ENCODE peak calls at places on chromosomes 2 and 18, in six cellular contexts. One of them, this sample, is unnamed.
A peak's percentile ranks its signal among the peaks of the same experiment; 100 is the strongest.

GRCh38 chr2:163687213-163687612 is 48.6 kb downstream of the FIGN start:
- DNase-seq in AML-193: no peak
- DNase-seq in kidney glomerular epithelial cell: no peak
- DNase-seq in ureter: no peak
- DNase-seq in NCI-H774: no peak
- DNase-seq in stimulated activated CD4-positive, alpha-beta T cell treated with anti-CD3 and anti-CD28 coated beads, Interleukin-2, amount 100 ng/mL, for 4 hours: no peak
- DNase-seq in this sample: no peak

GRCh38 chr2:59726226-59726800 is 827.1 kb downstream of the BCL11A start:
- DNase-seq in AML-193: no peak
- DNase-seq in kidney glomerular epithelial cell: no peak
- DNase-seq in ureter: no peak
- DNase-seq in NCI-H774: no peak
- DNase-seq in stimulated activated CD4-positive, alpha-beta T cell treated with anti-CD3 and anti-CD28 coated beads, Interleukin-2, amount 100 ng/mL, for 4 hours: no peak
- DNase-seq in this sample: no peak

GRCh38 chr2:81304154-81304830 is 999.7 kb upstream of the LRRTM1 start:
- DNase-seq in AML-193: no peak
- DNase-seq in kidney glomerular epithelial cell: peak; percentile 37
- DNase-seq in ureter: no peak
- DNase-seq in NCI-H774: no peak
- DNase-seq in stimulated activated CD4-positive, alpha-beta T cell treated with anti-CD3 and anti-CD28 coated beads, Interleukin-2, amount 100 ng/mL, for 4 hours: no peak
- DNase-seq in this sample: no peak

GRCh38 chr2:172556284-172557033 is 569 bp downstream of the PDK1 start:
- DNase-seq in AML-193: peak; percentile 69
- DNase-seq in kidney glomerular epithelial cell: peak; percentile 22
- DNase-seq in ureter: peak; percentile 59
- DNase-seq in NCI-H774: peak; percentile 37
- DNase-seq in stimulated activated CD4-positive, alpha-beta T cell treated with anti-CD3 and anti-CD28 coated beads, Interleukin-2, amount 100 ng/mL, for 4 hours: peak; percentile 42
- DNase-seq in this sample: peak; percentile 84

GRCh38 chr2:136281281-136282117 is 163.6 kb upstream of the CXCR4 start:
- DNase-seq in AML-193: no peak
- DNase-seq in kidney glomerular epithelial cell: no peak
- DNase-seq in ureter: no peak
- DNase-seq in NCI-H774: no peak
- DNase-seq in stimulated activated CD4-positive, alpha-beta T cell treated with anti-CD3 and anti-CD28 coated beads, Interleukin-2, amount 100 ng/mL, for 4 hours: peak; percentile 15
- DNase-seq in this sample: peak; percentile 67

GRCh38 chr18:2442726-2443275 is 128.5 kb downstream of the METTL4 start:
- DNase-seq in AML-193: no peak
- DNase-seq in kidney glomerular epithelial cell: no peak
- DNase-seq in ureter: no peak
- DNase-seq in NCI-H774: no peak
- DNase-seq in stimulated activated CD4-positive, alpha-beta T cell treated with anti-CD3 and anti-CD28 coated beads, Interleukin-2, amount 100 ng/mL, for 4 hours: no peak
- DNase-seq in this sample: no peak

GRCh38 chr2:176066645-176067586 is 16.8 kb downstream of the EVX2 start:
- DNase-seq in AML-193: no peak
- DNase-seq in kidney glomerular epithelial cell: no peak
- DNase-seq in ureter: no peak
- DNase-seq in NCI-H774: no peak
- DNase-seq in stimulated activated CD4-positive, alpha-beta T cell treated with anti-CD3 and anti-CD28 coated beads, Interleukin-2, amount 100 ng/mL, for 4 hours: no peak
- DNase-seq in this sample: no peak

GRCh38 chr2:157055660-157056199 is 201.8 kb upstream of the GALNT5 start:
- DNase-seq in AML-193: peak; percentile 8
- DNase-seq in kidney glomerular epithelial cell: peak; percentile 24
- DNase-seq in ureter: no peak
- DNase-seq in NCI-H774: peak; percentile 44
- DNase-seq in stimulated activated CD4-positive, alpha-beta T cell treated with anti-CD3 and anti-CD28 coated beads, Interleukin-2, amount 100 ng/mL, for 4 hours: no peak
- DNase-seq in this sample: no peak

GRCh38 chr2:23526114-23526513 is 141.1 kb downstream of the KLHL29 start:
- DNase-seq in AML-193: no peak
- DNase-seq in kidney glomerular epithelial cell: no peak
- DNase-seq in ureter: no peak
- DNase-seq in NCI-H774: no peak
- DNase-seq in stimulated activated CD4-positive, alpha-beta T cell treated with anti-CD3 and anti-CD28 coated beads, Interleukin-2, amount 100 ng/mL, for 4 hours: peak; percentile 10
- DNase-seq in this sample: peak; percentile 72

GRCh38 chr18:69265661-69266060 is 135.0 kb upstream of the DOK6 start:
- DNase-seq in AML-193: no peak
- DNase-seq in kidney glomerular epithelial cell: no peak
- DNase-seq in ureter: no peak
- DNase-seq in NCI-H774: no peak
- DNase-seq in stimulated activated CD4-positive, alpha-beta T cell treated with anti-CD3 and anti-CD28 coated beads, Interleukin-2, amount 100 ng/mL, for 4 hours: no peak
- DNase-seq in this sample: no peak

GRCh38 chr18:49123431-49123830 is 172.7 kb upstream of the SMAD7 start:
- DNase-seq in AML-193: no peak
- DNase-seq in kidney glomerular epithelial cell: no peak
- DNase-seq in ureter: no peak
- DNase-seq in NCI-H774: no peak
- DNase-seq in stimulated activated CD4-positive, alpha-beta T cell treated with anti-CD3 and anti-CD28 coated beads, Interleukin-2, amount 100 ng/mL, for 4 hours: no peak
- DNase-seq in this sample: no peak

GRCh38 chr2:241894681-241895426 is 25.3 kb downstream of the RTP5 start:
- DNase-seq in AML-193: no peak
- DNase-seq in kidney glomerular epithelial cell: no peak
- DNase-seq in ureter: peak; percentile 46
- DNase-seq in NCI-H774: no peak
- DNase-seq in stimulated activated CD4-positive, alpha-beta T cell treated with anti-CD3 and anti-CD28 coated beads, Interleukin-2, amount 100 ng/mL, for 4 hours: no peak
- DNase-seq in this sample: no peak

GRCh38 chr2:209463226-209463625 is 39.4 kb downstream of the MAP2 start:
- DNase-seq in AML-193: no peak
- DNase-seq in kidney glomerular epithelial cell: no peak
- DNase-seq in ureter: no peak
- DNase-seq in NCI-H774: no peak
- DNase-seq in stimulated activated CD4-positive, alpha-beta T cell treated with anti-CD3 and anti-CD28 coated beads, Interleukin-2, amount 100 ng/mL, for 4 hours: no peak
- DNase-seq in this sample: no peak

GRCh38 chr2:61853086-61853847 is 593 bp downstream of the FAM161A start:
- DNase-seq in AML-193: no peak
- DNase-seq in kidney glomerular epithelial cell: peak; percentile 43
- DNase-seq in ureter: peak; percentile 60
- DNase-seq in NCI-H774: peak; percentile 66
- DNase-seq in stimulated activated CD4-positive, alpha-beta T cell treated with anti-CD3 and anti-CD28 coated beads, Interleukin-2, amount 100 ng/mL, for 4 hours: no peak
- DNase-seq in this sample: no peak

GRCh38 chr2:238106698-238107524 is 6.8 kb downstream of the ESPNL start:
- DNase-seq in AML-193: no peak
- DNase-seq in kidney glomerular epithelial cell: no peak
- DNase-seq in ureter: no peak
- DNase-seq in NCI-H774: no peak
- DNase-seq in stimulated activated CD4-positive, alpha-beta T cell treated with anti-CD3 and anti-CD28 coated beads, Interleukin-2, amount 100 ng/mL, for 4 hours: no peak
- DNase-seq in this sample: peak; percentile 38

GRCh38 chr2:212299943-212300342 is 238.7 kb downstream of the ERBB4 start:
- DNase-seq in AML-193: no peak
- DNase-seq in kidney glomerular epithelial cell: no peak
- DNase-seq in ureter: no peak
- DNase-seq in NCI-H774: no peak
- DNase-seq in stimulated activated CD4-positive, alpha-beta T cell treated with anti-CD3 and anti-CD28 coated beads, Interleukin-2, amount 100 ng/mL, for 4 hours: no peak
- DNase-seq in this sample: no peak

GRCh38 chr2:231191896-231192872 is 6.2 kb upstream of the ARMC9 start:
- DNase-seq in AML-193: no peak
- DNase-seq in kidney glomerular epithelial cell: peak; percentile 26
- DNase-seq in ureter: peak; percentile 83
- DNase-seq in NCI-H774: no peak
- DNase-seq in stimulated activated CD4-positive, alpha-beta T cell treated with anti-CD3 and anti-CD28 coated beads, Interleukin-2, amount 100 ng/mL, for 4 hours: no peak
- DNase-seq in this sample: no peak

GRCh38 chr2:45943231-45944044 is 292.0 kb downstream of the PRKCE start:
- DNase-seq in AML-193: no peak
- DNase-seq in kidney glomerular epithelial cell: no peak
- DNase-seq in ureter: no peak
- DNase-seq in NCI-H774: no peak
- DNase-seq in stimulated activated CD4-positive, alpha-beta T cell treated with anti-CD3 and anti-CD28 coated beads, Interleukin-2, amount 100 ng/mL, for 4 hours: no peak
- DNase-seq in this sample: no peak

GRCh38 chr2:42359894-42360483 is 1.0 kb downstream of the COX7A2L start:
- DNase-seq in AML-193: peak; percentile 62
- DNase-seq in kidney glomerular epithelial cell: no peak
- DNase-seq in ureter: no peak
- DNase-seq in NCI-H774: peak; percentile 8
- DNase-seq in stimulated activated CD4-positive, alpha-beta T cell treated with anti-CD3 and anti-CD28 coated beads, Interleukin-2, amount 100 ng/mL, for 4 hours: no peak
- DNase-seq in this sample: peak; percentile 40

GRCh38 chr2:96602330-96602823 is 35.7 kb downstream of the KANSL3 start:
- DNase-seq in AML-193: no peak
- DNase-seq in kidney glomerular epithelial cell: no peak
- DNase-seq in ureter: no peak
- DNase-seq in NCI-H774: no peak
- DNase-seq in stimulated activated CD4-positive, alpha-beta T cell treated with anti-CD3 and anti-CD28 coated beads, Interleukin-2, amount 100 ng/mL, for 4 hours: no peak
- DNase-seq in this sample: peak; percentile 10

GRCh38 chr18:78596794-78597193 is 382.8 kb upstream of the SALL3 start:
- DNase-seq in AML-193: no peak
- DNase-seq in kidney glomerular epithelial cell: no peak
- DNase-seq in ureter: no peak
- DNase-seq in NCI-H774: no peak
- DNase-seq in stimulated activated CD4-positive, alpha-beta T cell treated with anti-CD3 and anti-CD28 coated beads, Interleukin-2, amount 100 ng/mL, for 4 hours: no peak
- DNase-seq in this sample: no peak

GRCh38 chr18:7575465-7576026 is 8.4 kb downstream of the PTPRM start:
- DNase-seq in AML-193: no peak
- DNase-seq in kidney glomerular epithelial cell: no peak
- DNase-seq in ureter: no peak
- DNase-seq in NCI-H774: no peak
- DNase-seq in stimulated activated CD4-positive, alpha-beta T cell treated with anti-CD3 and anti-CD28 coated beads, Interleukin-2, amount 100 ng/mL, for 4 hours: no peak
- DNase-seq in this sample: no peak

GRCh38 chr18:12750076-12750707 is 47.4 kb downstream of the PSMG2 start:
- DNase-seq in AML-193: no peak
- DNase-seq in kidney glomerular epithelial cell: no peak
- DNase-seq in ureter: no peak
- DNase-seq in NCI-H774: no peak
- DNase-seq in stimulated activated CD4-positive, alpha-beta T cell treated with anti-CD3 and anti-CD28 coated beads, Interleukin-2, amount 100 ng/mL, for 4 hours: no peak
- DNase-seq in this sample: peak; percentile 65

GRCh38 chr2:168976034-168976654 is 55.0 kb downstream of the ABCB11 start:
- DNase-seq in AML-193: no peak
- DNase-seq in kidney glomerular epithelial cell: no peak
- DNase-seq in ureter: no peak
- DNase-seq in NCI-H774: no peak
- DNase-seq in stimulated activated CD4-positive, alpha-beta T cell treated with anti-CD3 and anti-CD28 coated beads, Interleukin-2, amount 100 ng/mL, for 4 hours: no peak
- DNase-seq in this sample: peak; percentile 7

GRCh38 chr2:40085786-40086185 is 306.7 kb upstream of the THUMPD2 start:
- DNase-seq in AML-193: no peak
- DNase-seq in kidney glomerular epithelial cell: no peak
- DNase-seq in ureter: no peak
- DNase-seq in NCI-H774: no peak
- DNase-seq in stimulated activated CD4-positive, alpha-beta T cell treated with anti-CD3 and anti-CD28 coated beads, Interleukin-2, amount 100 ng/mL, for 4 hours: no peak
- DNase-seq in this sample: no peak

GRCh38 chr2:109348190-109348589 is 219.2 kb downstream of the SH3RF3 start:
- DNase-seq in AML-193: no peak
- DNase-seq in kidney glomerular epithelial cell: no peak
- DNase-seq in ureter: no peak
- DNase-seq in NCI-H774: no peak
- DNase-seq in stimulated activated CD4-positive, alpha-beta T cell treated with anti-CD3 and anti-CD28 coated beads, Interleukin-2, amount 100 ng/mL, for 4 hours: no peak
- DNase-seq in this sample: no peak

GRCh38 chr2:36797324-36798070 is 101.0 kb downstream of the VIT start:
- DNase-seq in AML-193: no peak
- DNase-seq in kidney glomerular epithelial cell: no peak
- DNase-seq in ureter: no peak
- DNase-seq in NCI-H774: no peak
- DNase-seq in stimulated activated CD4-positive, alpha-beta T cell treated with anti-CD3 and anti-CD28 coated beads, Interleukin-2, amount 100 ng/mL, for 4 hours: no peak
- DNase-seq in this sample: no peak

GRCh38 chr2:150046211-150046610 is 441.3 kb downstream of the RND3 start:
- DNase-seq in AML-193: no peak
- DNase-seq in kidney glomerular epithelial cell: peak; percentile 46
- DNase-seq in ureter: no peak
- DNase-seq in NCI-H774: no peak
- DNase-seq in stimulated activated CD4-positive, alpha-beta T cell treated with anti-CD3 and anti-CD28 coated beads, Interleukin-2, amount 100 ng/mL, for 4 hours: no peak
- DNase-seq in this sample: no peak

GRCh38 chr2:178008636-178009289 is 63.8 kb downstream of the PDE11A start:
- DNase-seq in AML-193: no peak
- DNase-seq in kidney glomerular epithelial cell: peak; percentile 41
- DNase-seq in ureter: no peak
- DNase-seq in NCI-H774: peak; percentile 80
- DNase-seq in stimulated activated CD4-positive, alpha-beta T cell treated with anti-CD3 and anti-CD28 coated beads, Interleukin-2, amount 100 ng/mL, for 4 hours: no peak
- DNase-seq in this sample: no peak

GRCh38 chr2:240060977-240061591 is 7.8 kb upstream of the OR6B3 start:
- DNase-seq in AML-193: peak; percentile 55
- DNase-seq in kidney glomerular epithelial cell: peak; percentile 27
- DNase-seq in ureter: no peak
- DNase-seq in NCI-H774: peak; percentile 23
- DNase-seq in stimulated activated CD4-positive, alpha-beta T cell treated with anti-CD3 and anti-CD28 coated beads, Interleukin-2, amount 100 ng/mL, for 4 hours: peak; percentile 30
- DNase-seq in this sample: peak; percentile 66

GRCh38 chr18:48862116-48862515 is 88.6 kb downstream of the SMAD7 start:
- DNase-seq in AML-193: no peak
- DNase-seq in kidney glomerular epithelial cell: no peak
- DNase-seq in ureter: no peak
- DNase-seq in NCI-H774: no peak
- DNase-seq in stimulated activated CD4-positive, alpha-beta T cell treated with anti-CD3 and anti-CD28 coated beads, Interleukin-2, amount 100 ng/mL, for 4 hours: no peak
- DNase-seq in this sample: no peak

GRCh38 chr2:191565647-191566198 is 112.2 kb upstream of the NABP1 start:
- DNase-seq in AML-193: peak; percentile 81
- DNase-seq in kidney glomerular epithelial cell: no peak
- DNase-seq in ureter: no peak
- DNase-seq in NCI-H774: no peak
- DNase-seq in stimulated activated CD4-positive, alpha-beta T cell treated with anti-CD3 and anti-CD28 coated beads, Interleukin-2, amount 100 ng/mL, for 4 hours: no peak
- DNase-seq in this sample: no peak

GRCh38 chr2:68248361-68248760 is 4.0 kb downstream of the PPP3R1 start:
- DNase-seq in AML-193: no peak
- DNase-seq in kidney glomerular epithelial cell: no peak
- DNase-seq in ureter: no peak
- DNase-seq in NCI-H774: no peak
- DNase-seq in stimulated activated CD4-positive, alpha-beta T cell treated with anti-CD3 and anti-CD28 coated beads, Interleukin-2, amount 100 ng/mL, for 4 hours: no peak
- DNase-seq in this sample: no peak

GRCh38 chr2:191217580-191217979 is 27.6 kb upstream of the MYO1B start:
- DNase-seq in AML-193: no peak
- DNase-seq in kidney glomerular epithelial cell: peak; percentile 89
- DNase-seq in ureter: no peak
- DNase-seq in NCI-H774: no peak
- DNase-seq in stimulated activated CD4-positive, alpha-beta T cell treated with anti-CD3 and anti-CD28 coated beads, Interleukin-2, amount 100 ng/mL, for 4 hours: no peak
- DNase-seq in this sample: no peak

GRCh38 chr2:193153576-193153975 is 958.8 kb upstream of the TMEFF2 start:
- DNase-seq in AML-193: no peak
- DNase-seq in kidney glomerular epithelial cell: no peak
- DNase-seq in ureter: no peak
- DNase-seq in NCI-H774: no peak
- DNase-seq in stimulated activated CD4-positive, alpha-beta T cell treated with anti-CD3 and anti-CD28 coated beads, Interleukin-2, amount 100 ng/mL, for 4 hours: no peak
- DNase-seq in this sample: no peak

GRCh38 chr2:8575011-8575750 is 106.7 kb upstream of the ID2 start:
- DNase-seq in AML-193: peak; percentile 47
- DNase-seq in kidney glomerular epithelial cell: no peak
- DNase-seq in ureter: peak; percentile 44
- DNase-seq in NCI-H774: no peak
- DNase-seq in stimulated activated CD4-positive, alpha-beta T cell treated with anti-CD3 and anti-CD28 coated beads, Interleukin-2, amount 100 ng/mL, for 4 hours: peak; percentile 17
- DNase-seq in this sample: peak; percentile 78

GRCh38 chr2:100252811-100253698 is 69.2 kb downstream of the LONRF2 start:
- DNase-seq in AML-193: no peak
- DNase-seq in kidney glomerular epithelial cell: peak; percentile 73
- DNase-seq in ureter: no peak
- DNase-seq in NCI-H774: no peak
- DNase-seq in stimulated activated CD4-positive, alpha-beta T cell treated with anti-CD3 and anti-CD28 coated beads, Interleukin-2, amount 100 ng/mL, for 4 hours: no peak
- DNase-seq in this sample: no peak

GRCh38 chr2:28902584-28902983 is 8.1 kb downstream of the WDR43 start:
- DNase-seq in AML-193: no peak
- DNase-seq in kidney glomerular epithelial cell: no peak
- DNase-seq in ureter: no peak
- DNase-seq in NCI-H774: no peak
- DNase-seq in stimulated activated CD4-positive, alpha-beta T cell treated with anti-CD3 and anti-CD28 coated beads, Interleukin-2, amount 100 ng/mL, for 4 hours: no peak
- DNase-seq in this sample: no peak

GRCh38 chr2:217941886-217942728 is 60.7 kb downstream of the TNS1 start:
- DNase-seq in AML-193: no peak
- DNase-seq in kidney glomerular epithelial cell: no peak
- DNase-seq in ureter: no peak
- DNase-seq in NCI-H774: peak; percentile 29
- DNase-seq in stimulated activated CD4-positive, alpha-beta T cell treated with anti-CD3 and anti-CD28 coated beads, Interleukin-2, amount 100 ng/mL, for 4 hours: no peak
- DNase-seq in this sample: no peak

GRCh38 chr18:9673296-9674251 is 34.5 kb upstream of the RAB31 start:
- DNase-seq in AML-193: peak; percentile 90
- DNase-seq in kidney glomerular epithelial cell: peak; percentile 96
- DNase-seq in ureter: peak; percentile 69
- DNase-seq in NCI-H774: peak; percentile 15
- DNase-seq in stimulated activated CD4-positive, alpha-beta T cell treated with anti-CD3 and anti-CD28 coated beads, Interleukin-2, amount 100 ng/mL, for 4 hours: no peak
- DNase-seq in this sample: peak; percentile 54

This sample was measured in activated CD8-positive, alpha-beta T cell treated with anti-CD3 and anti-CD28 coated beads for 36 hours.